ENCODE peak calls at places on chromosomes 13 and 19, in four cellular contexts. One of them, this sample, is unnamed.
A peak's percentile ranks its signal among the peaks of the same experiment; 100 is the strongest.

GRCh38 chr19:4506449-4507149 is 11.7 kb downstream of the PLIN4 start:
- DNase-seq in breast epithelium: no peak
- DNase-seq in GM23248: peak; percentile 75
- DNase-seq in tibial nerve: no peak
- DNase-seq in this sample: peak; percentile 67

GRCh38 chr13:40170982-40171381 is 495.5 kb downstream of the FOXO1 start:
- DNase-seq in GM23248: peak; percentile 11
- DNase-seq in tibial nerve: no peak
- DNase-seq in breast epithelium: no peak
- DNase-seq in this sample: no peak

GRCh38 chr13:23466144-23467002 is 32.9 kb upstream of the SACS start:
- DNase-seq in tibial nerve: peak; percentile 72
- DNase-seq in breast epithelium: peak; percentile 37
- DNase-seq in GM23248: peak; percentile 90
- DNase-seq in this sample: peak; percentile 80

GRCh38 chr13:99380921-99381645 is 73.9 kb upstream of the GPR183 start:
- DNase-seq in breast epithelium: no peak
- DNase-seq in tibial nerve: no peak
- DNase-seq in GM23248: no peak
- DNase-seq in this sample: no peak

GRCh38 chr13:77406644-77407440 is 79.9 kb upstream of the MYCBP2 start:
- DNase-seq in GM23248: no peak
- DNase-seq in breast epithelium: no peak
- DNase-seq in tibial nerve: no peak
- DNase-seq in this sample: no peak

GRCh38 chr19:47226426-47227346 is 4.3 kb downstream of the BBC3 start:
- DNase-seq in breast epithelium: peak; percentile 84
- DNase-seq in GM23248: peak; percentile 89
- DNase-seq in tibial nerve: peak; percentile 85
- DNase-seq in this sample: no peak

GRCh38 chr13:84571264-84571663 is 689.0 kb upstream of the SLITRK1 start:
- DNase-seq in breast epithelium: no peak
- DNase-seq in tibial nerve: no peak
- DNase-seq in GM23248: no peak
- DNase-seq in this sample: no peak

GRCh38 chr13:48950507-48950886 is 25.2 kb upstream of the FNDC3A start:
- DNase-seq in tibial nerve: no peak
- DNase-seq in breast epithelium: no peak
- DNase-seq in GM23248: peak; percentile 28
- DNase-seq in this sample: no peak

GRCh38 chr19:35935911-35936737 is at the start of gene LRFN3:
- DNase-seq in breast epithelium: peak; percentile 32
- DNase-seq in GM23248: peak; percentile 84
- DNase-seq in tibial nerve: peak; percentile 60
- DNase-seq in this sample: peak; percentile 46

GRCh38 chr13:22801402-22802003 is 379.3 kb upstream of the SGCG start:
- DNase-seq in GM23248: peak; percentile 34
- DNase-seq in breast epithelium: no peak
- DNase-seq in tibial nerve: no peak
- DNase-seq in this sample: no peak

GRCh38 chr13:52736891-52737290 is 2.7 kb downstream of the CNMD start:
- DNase-seq in breast epithelium: no peak
- DNase-seq in GM23248: no peak
- DNase-seq in tibial nerve: no peak
- DNase-seq in this sample: no peak

GRCh38 chr13:101916758-101917474 is 464.4 kb downstream of the ITGBL1 start:
- DNase-seq in tibial nerve: no peak
- DNase-seq in breast epithelium: no peak
- DNase-seq in GM23248: no peak
- DNase-seq in this sample: no peak

GRCh38 chr13:28322256-28322895 is 172.6 kb downstream of the FLT1 start:
- DNase-seq in breast epithelium: no peak
- DNase-seq in tibial nerve: no peak
- DNase-seq in GM23248: peak; percentile 28
- DNase-seq in this sample: peak; percentile 48

GRCh38 chr13:85737952-85738351 is 61.3 kb downstream of the SLITRK6 start:
- DNase-seq in breast epithelium: no peak
- DNase-seq in GM23248: no peak
- DNase-seq in tibial nerve: no peak
- DNase-seq in this sample: no peak

GRCh38 chr13:24277721-24278120 is 31.7 kb upstream of the C1QTNF9 start:
- DNase-seq in breast epithelium: no peak
- DNase-seq in tibial nerve: no peak
- DNase-seq in GM23248: no peak
- DNase-seq in this sample: no peak

GRCh38 chr13:60078226-60078625 is 85.5 kb downstream of the DIAPH3 start:
- DNase-seq in tibial nerve: no peak
- DNase-seq in GM23248: no peak
- DNase-seq in breast epithelium: no peak
- DNase-seq in this sample: no peak

GRCh38 chr13:36323951-36324566 is 22.1 kb downstream of the SPART start:
- DNase-seq in GM23248: no peak
- DNase-seq in tibial nerve: no peak
- DNase-seq in breast epithelium: no peak
- DNase-seq in this sample: peak; percentile 17

GRCh38 chr13:51612867-51613266 is 28.6 kb downstream of the WDFY2 start:
- DNase-seq in GM23248: no peak
- DNase-seq in breast epithelium: no peak
- DNase-seq in tibial nerve: no peak
- DNase-seq in this sample: no peak

GRCh38 chr13:25069911-25070310 is 26.0 kb upstream of the PABPC3 start:
- DNase-seq in GM23248: no peak
- DNase-seq in breast epithelium: no peak
- DNase-seq in tibial nerve: no peak
- DNase-seq in this sample: no peak

GRCh38 chr19:7513809-7514642 is 1.9 kb upstream of the ZNF358 start:
- DNase-seq in breast epithelium: no peak
- DNase-seq in GM23248: no peak
- DNase-seq in tibial nerve: no peak
- DNase-seq in this sample: no peak
- H3K27me3 ChIP-seq in breast epithelium: no peaks in the 10 kb centered on the region
- H3K27me3 ChIP-seq in GM23248: no peaks in the 10 kb centered on the region
- H3K27me3 ChIP-seq in tibial nerve: no peaks in the 10 kb centered on the region
- H3K27me3 ChIP-seq in this sample: no peaks in the 10 kb centered on the region

GRCh38 chr13:50073340-50073739 is 58.1 kb downstream of the KCNRG start:
- DNase-seq in GM23248: no peak
- DNase-seq in breast epithelium: no peak
- DNase-seq in tibial nerve: no peak
- DNase-seq in this sample: no peak

GRCh38 chr13:50075619-50076097 is 60.4 kb downstream of the KCNRG start:
- DNase-seq in GM23248: no peak
- DNase-seq in tibial nerve: no peak
- DNase-seq in breast epithelium: no peak
- DNase-seq in this sample: no peak

GRCh38 chr13:50074843-50075242 is 59.6 kb downstream of the KCNRG start:
- DNase-seq in tibial nerve: no peak
- DNase-seq in breast epithelium: no peak
- DNase-seq in GM23248: no peak
- DNase-seq in this sample: no peak

GRCh38 chr13:50071399-50071798 is 56.2 kb downstream of the KCNRG start:
- DNase-seq in GM23248: no peak
- DNase-seq in tibial nerve: no peak
- DNase-seq in breast epithelium: no peak
- DNase-seq in this sample: no peak

GRCh38 chr13:50072676-50073075 is 57.4 kb downstream of the KCNRG start:
- DNase-seq in tibial nerve: no peak
- DNase-seq in breast epithelium: no peak
- DNase-seq in GM23248: no peak
- DNase-seq in this sample: no peak
- H3K27ac ChIP-seq in tibial nerve: no peak overlapping the region
- H3K27ac ChIP-seq in breast epithelium: no peak overlapping the region
- H3K27ac ChIP-seq in GM23248: peak overlapping the region; percentile 15
- H3K27ac ChIP-seq in this sample: no peak overlapping the region

GRCh38 chr19:15194938-15195337 is 5.9 kb downstream of the NOTCH3 start:
- DNase-seq in tibial nerve: no peak
- DNase-seq in breast epithelium: peak; percentile 33
- DNase-seq in GM23248: peak; percentile 94
- DNase-seq in this sample: peak; percentile 85
- H3K4me3 ChIP-seq in tibial nerve: peak overlapping the region; percentile 51
- H3K4me3 ChIP-seq in breast epithelium: peak overlapping the region; percentile 60
- H3K4me3 ChIP-seq in GM23248: peak overlapping the region; percentile 66
- H3K4me3 ChIP-seq in this sample: peak overlapping the region; percentile 22

GRCh38 chr13:27281420-27281819 is 10.8 kb downstream of the RASL11A start:
- DNase-seq in breast epithelium: no peak
- DNase-seq in GM23248: no peak
- DNase-seq in tibial nerve: no peak
- DNase-seq in this sample: no peak

GRCh38 chr13:27280841-27281240 is 10.2 kb downstream of the RASL11A start:
- DNase-seq in tibial nerve: no peak
- DNase-seq in breast epithelium: no peak
- DNase-seq in GM23248: no peak
- DNase-seq in this sample: no peak

GRCh38 chr13:27276188-27276587 is 5.6 kb downstream of the RASL11A start:
- DNase-seq in tibial nerve: no peak
- DNase-seq in GM23248: peak; percentile 70
- DNase-seq in breast epithelium: no peak
- DNase-seq in this sample: no peak

GRCh38 chr13:27280009-27280646 is 9.5 kb downstream of the RASL11A start:
- DNase-seq in tibial nerve: no peak
- DNase-seq in breast epithelium: no peak
- DNase-seq in GM23248: no peak
- DNase-seq in this sample: no peak

GRCh38 chr13:27279506-27279905 is 8.9 kb downstream of the RASL11A start:
- DNase-seq in GM23248: no peak
- DNase-seq in tibial nerve: no peak
- DNase-seq in breast epithelium: no peak
- DNase-seq in this sample: no peak
- H3K27me3 ChIP-seq in GM23248: no peaks in the 10 kb centered on the region
- H3K27me3 ChIP-seq in tibial nerve: no peaks in the 10 kb centered on the region
- H3K27me3 ChIP-seq in breast epithelium: no peaks in the 10 kb centered on the region
- H3K27me3 ChIP-seq in this sample: no peaks in the 10 kb centered on the region

GRCh38 chr19:31127132-31127967 is 221.9 kb downstream of the TSHZ3 start:
- DNase-seq in GM23248: peak; percentile 98
- DNase-seq in breast epithelium: no peak
- DNase-seq in tibial nerve: no peak
- DNase-seq in this sample: peak; percentile 97
- H3K27ac ChIP-seq in GM23248: peak overlapping the region; percentile 97
- H3K27ac ChIP-seq in breast epithelium: no peak overlapping the region
- H3K27ac ChIP-seq in tibial nerve: no peak overlapping the region
- H3K27ac ChIP-seq in this sample: peak overlapping the region; percentile 99

DNA sequence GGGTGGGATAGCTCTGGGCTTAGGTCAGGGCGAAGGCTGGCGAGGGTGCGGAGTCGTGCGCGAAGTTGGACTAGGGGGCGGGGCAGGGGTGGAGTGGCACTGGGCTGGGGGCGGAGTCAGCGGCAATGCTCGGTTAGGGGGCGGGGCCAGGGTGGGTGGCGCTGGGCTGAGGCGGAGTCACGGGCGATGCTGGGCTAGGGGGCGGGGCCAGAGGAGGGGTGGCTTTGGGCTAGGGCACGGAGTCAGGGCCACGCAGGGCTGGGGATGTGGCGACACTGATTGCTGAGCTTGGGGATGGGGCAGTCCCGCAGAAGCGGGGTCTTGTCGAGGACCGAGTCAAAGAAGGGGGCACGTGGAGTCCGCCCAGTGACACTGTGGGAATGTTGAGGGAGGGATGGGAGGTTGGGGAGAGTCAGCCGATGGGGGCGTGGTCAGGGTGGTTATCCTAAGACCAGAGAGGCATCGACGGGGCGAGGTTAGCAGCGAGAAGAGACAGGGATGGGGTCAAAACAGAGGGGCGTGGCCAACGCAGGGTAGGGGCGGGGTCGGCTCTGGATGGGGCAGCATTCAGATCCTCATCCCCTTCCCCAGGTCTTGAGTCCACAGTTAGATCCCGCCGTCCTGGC is 8.7 kb downstream of the HOMER3 start:
- DNase-seq in breast epithelium: no peak
- DNase-seq in GM23248: peak; percentile 89
- DNase-seq in tibial nerve: peak; percentile 73
- DNase-seq in this sample: no peak
- H3K4me3 ChIP-seq in breast epithelium: no peak overlapping the region
- H3K4me3 ChIP-seq in GM23248: no peak overlapping the region
- H3K4me3 ChIP-seq in tibial nerve: peak overlapping the region; percentile 32
- H3K4me3 ChIP-seq in this sample: peak overlapping the region; percentile 17

DNA sequence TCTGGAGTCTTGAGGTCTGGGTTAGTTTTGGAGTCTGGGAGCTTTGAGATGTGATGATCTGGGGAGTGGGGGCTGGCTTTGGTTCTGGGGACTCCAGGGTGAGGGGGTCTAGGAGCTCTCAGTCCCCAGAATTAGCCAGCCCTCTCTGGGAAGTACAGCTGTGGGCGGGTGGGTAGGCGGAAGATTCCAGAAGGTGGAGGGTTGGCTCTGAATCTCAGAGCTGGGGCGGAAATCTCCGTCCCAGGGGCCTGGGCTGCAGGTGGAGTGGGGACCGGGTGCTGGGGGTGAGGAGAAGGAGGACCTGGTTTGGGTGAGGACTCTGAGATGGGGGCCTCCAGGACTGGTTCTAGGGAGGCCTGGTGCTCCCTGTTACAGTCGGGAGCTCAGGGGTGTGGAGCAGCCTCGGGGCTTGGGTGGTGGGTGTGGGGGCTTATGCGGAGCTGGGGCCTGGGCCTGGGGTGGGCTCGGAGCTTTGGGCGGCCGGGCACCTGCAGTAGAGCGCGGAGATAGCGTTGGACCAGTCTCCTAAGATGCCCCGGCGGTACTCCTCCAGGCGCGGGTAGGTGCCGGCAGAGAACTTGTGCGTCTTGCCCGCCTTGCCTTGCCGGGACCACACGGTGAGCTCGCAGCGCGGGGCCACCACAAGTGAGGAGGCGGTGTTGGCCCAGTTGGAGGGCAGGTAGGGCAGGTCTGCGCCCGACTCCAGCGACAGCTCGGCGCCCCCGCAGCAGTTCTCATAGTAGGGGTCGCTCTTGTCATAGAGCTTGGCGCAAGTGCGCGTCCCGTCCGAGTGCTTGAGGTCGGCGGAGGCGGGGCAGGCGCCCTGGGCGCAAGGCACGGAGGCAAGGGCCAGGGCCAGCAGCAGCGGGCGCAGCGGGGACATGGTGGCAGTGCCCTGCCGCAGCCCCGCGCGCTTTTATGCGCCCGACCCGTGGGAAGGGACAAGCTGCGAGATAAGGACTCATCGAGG is at the start of gene SYCN:
- DNase-seq in GM23248: no peak
- DNase-seq in breast epithelium: no peak
- DNase-seq in tibial nerve: no peak
- DNase-seq in this sample: no peak
- H3K27me3 ChIP-seq in GM23248: peaks cover 37% of the 10 kb centered on the region
- H3K27me3 ChIP-seq in breast epithelium: no peaks in the 10 kb centered on the region
- H3K27me3 ChIP-seq in tibial nerve: no peaks in the 10 kb centered on the region
- H3K27me3 ChIP-seq in this sample: peaks cover 27% of the 10 kb centered on the region